ENCODE peak calls at places on chromosomes 6 and 20, in nine cellular contexts. D is H1, U is esophagus muscularis mucosa, C is body of pancreas, J is right lobe of liver, S is breast epithelium, O is sigmoid colon, Y is uterus, Q is K562. K is an unnamed sample. For H3K36me3, the result is how much of the 10 kb centered on the place peaks cover.

GRCh38 chr6:28543671-28544131 is 18.0 kb downstream of the GPX5 start:
- DNase-seq in D (no peak), U (no peak), C (no peak), J (no peak), S (no peak), O (no peak), Y (peak), Q (no peak), K (no peak)

GRCh38 chr20:3161316-3162079 is 1.8 kb upstream of the FASTKD5 start:
- DNase-seq in D (no peak), U (no peak), C (no peak), J (peak), S (no peak), O (no peak), Y (no peak), Q (no peak), K (no peak)

GRCh38 chr6:1313755-1314503 is 2.0 kb downstream of the FOXQ1 start:
- DNase-seq in D (no peak), U (no peak), C (peak), J (peak), S (no peak), O (no peak), Y (no peak), Q (no peak), K (no peak)

GRCh38 chr6:11918739-11919605 is 93.1 kb upstream of the HIVEP1 start:
- DNase-seq in D (no peak), U (no peak), C (no peak), J (no peak), S (no peak), O (no peak), Y (no peak), Q (peak), K (no peak)

GRCh38 chr6:4441981-4442434 is 306.6 kb upstream of the ECI2 start:
- DNase-seq in D (no peak), U (peak), C (no peak), J (no peak), S (no peak), O (no peak), Y (no peak), Q (no peak), K (no peak)

GRCh38 chr20:43955244-43956191 is 40.9 kb downstream of the TOX2 start:
- DNase-seq in D (no peak), U (no peak), C (peak), J (no peak), S (no peak), O (no peak), Y (no peak), Q (peak), K (no peak)

GRCh38 chr6:113352029-113352801 is 504.9 kb upstream of the MARCKS start:
- DNase-seq in D (no peak), U (no peak), C (peak), J (no peak), S (no peak), O (no peak), Y (no peak), Q (no peak), K (no peak)

GRCh38 chr6:151493495-151494234 is at the start of gene CCDC170:
- DNase-seq in D (no peak), U (no peak), C (peak), J (peak), S (peak), O (no peak), Y (no peak), Q (no peak), K (peak)

GRCh38 chr20:61881861-61882260 is 183.8 kb downstream of the TAF4 start:
- DNase-seq in D (no peak), U (no peak), C (no peak), J (no peak), S (no peak), O (no peak), Y (no peak), Q (no peak), K (no peak)

GRCh38 chr6:7107578-7108195 is at the start of gene RREB1:
- DNase-seq in D (no peak), U (no peak), C (peak), J (peak), S (peak), O (peak), Y (peak), Q (peak), K (peak)

GRCh38 chr20:61114776-61115175 is 137.3 kb upstream of the CDH4 start:
- DNase-seq in D (no peak), U (no peak), C (no peak), J (no peak), S (no peak), O (no peak), Y (no peak), Q (no peak), K (no peak)

GRCh38 chr6:129015721-129016120 is 132.8 kb downstream of the LAMA2 start:
- DNase-seq in D (no peak), U (no peak), C (no peak), J (no peak), S (no peak), O (no peak), Y (no peak), Q (no peak), K (no peak)

GRCh38 chr20:61434361-61434781 is 182.3 kb downstream of the CDH4 start:
- DNase-seq in D (no peak), U (no peak), C (no peak), J (no peak), S (no peak), O (no peak), Y (no peak), Q (no peak), K (no peak)

GRCh38 chr20:62617711-62618483 is 24.4 kb upstream of the SLCO4A1 start:
- DNase-seq in D (no peak), U (no peak), C (peak), J (peak), S (no peak), O (peak), Y (peak), Q (no peak), K (peak)

GRCh38 chr20:43954704-43955243 is 40.1 kb downstream of the TOX2 start:
- DNase-seq in D (no peak), U (no peak), C (no peak), J (no peak), S (no peak), O (no peak), Y (no peak), Q (no peak), K (no peak)

GRCh38 chr6:151658091-151658490 is 149.4 kb upstream of the ESR1 start:
- DNase-seq in D (no peak), U (no peak), C (no peak), J (no peak), S (no peak), O (no peak), Y (no peak), Q (no peak), K (no peak)

GRCh38 chr6:108566406-108566805 is 5.7 kb downstream of the FOXO3 start:
- DNase-seq in D (no peak), U (no peak), C (peak), J (no peak), S (no peak), O (no peak), Y (no peak), Q (no peak), K (no peak)

GRCh38 chr6:2817778-2818443 is 23.8 kb downstream of the SERPINB1 start:
- DNase-seq in D (no peak), U (no peak), C (no peak), J (no peak), S (no peak), O (no peak), Y (no peak), Q (no peak), K (no peak)

DNA sequence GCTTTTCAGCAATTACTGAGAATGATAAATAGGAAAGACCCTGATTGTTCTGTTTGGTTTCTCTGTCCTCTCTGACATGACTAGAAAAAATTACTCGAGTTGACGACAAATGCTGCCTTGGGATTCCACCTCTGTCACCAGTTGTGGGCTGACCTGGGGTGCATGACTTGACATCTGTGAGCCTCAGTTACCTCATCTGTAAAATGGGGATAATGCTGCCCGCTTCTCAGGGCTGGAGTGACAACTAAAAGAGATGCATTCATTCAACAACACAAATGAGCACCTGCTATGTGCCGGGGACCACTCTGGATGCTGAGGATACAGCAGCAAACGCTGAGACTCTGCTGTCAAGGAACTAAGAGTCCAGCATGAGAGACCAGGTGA is 94.8 kb downstream of the NFATC2 start:
- DNase-seq in D (no peak), U (no peak), C (no peak), J (no peak), S (no peak), O (no peak), Y (no peak), Q (no peak), K (no peak)
- H3K36me3 ChIP-seq in D (under half), U (under half), C (under half), J (under half), S (under half), O (under half), Y (under half), Q (under half), K (under half)

GRCh38 chr20:34190679-34191090 is 50.5 kb upstream of the ASIP start:
- DNase-seq in D (peak), U (peak), C (peak), J (peak), S (peak), O (peak), Y (peak), Q (peak), K (peak)
- TF ChIP-seq CTCF in D (peak), U (peak), C (peak), J (peak), S (peak), O (peak), Y (peak), Q (peak), K (peak)

GRCh38 chr6:15248451-15249370 is 2.8 kb downstream of the JARID2 start:
- DNase-seq in D (peak), U (peak), C (peak), J (peak), S (peak), O (peak), Y (peak), Q (peak), K (peak)
- TF ChIP-seq POLR2A in D (no peak), U (peak), C (peak), J (no peak), S (no peak), O (no peak), Y (peak), Q (peak), K (peak)

GRCh38 chr6:79984261-79984660 is 20.2 kb upstream of the TTK start:
- DNase-seq in D (no peak), U (no peak), C (no peak), J (no peak), S (no peak), O (no peak), Y (no peak), Q (no peak), K (no peak)

GRCh38 chr6:79985128-79985527 is 19.3 kb upstream of the TTK start:
- DNase-seq in D (no peak), U (no peak), C (no peak), J (no peak), S (no peak), O (no peak), Y (no peak), Q (no peak), K (no peak)

DNA sequence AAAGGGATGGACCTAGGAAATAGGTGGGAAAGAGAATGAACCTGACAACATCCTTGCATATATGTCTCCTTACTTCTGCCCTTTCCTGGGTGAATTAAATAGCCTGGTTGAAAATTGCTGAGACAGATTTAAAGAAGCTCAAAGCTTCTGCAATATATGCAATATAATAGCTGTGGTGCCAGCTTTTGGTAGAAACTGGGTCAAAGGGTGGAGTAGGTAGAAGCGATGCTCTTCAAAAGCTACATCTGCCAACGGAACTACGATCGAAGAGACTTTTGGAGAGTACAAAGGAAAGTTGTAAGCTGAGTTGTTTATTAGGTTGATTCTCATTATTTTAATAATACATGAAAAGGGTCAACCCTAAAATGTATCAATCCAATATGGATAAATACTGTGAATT is 22.8 kb upstream of the TTK start:
- DNase-seq in D (no peak), U (no peak), C (no peak), J (no peak), S (no peak), O (no peak), Y (no peak), Q (no peak), K (no peak)
- H3K36me3 ChIP-seq in D (under half), U (under half), C (under half), J (under half), S (under half), O (under half), Y (under half), Q (under half), K (under half)

GRCh38 chr20:51043811-51044210 is 20.9 kb upstream of the KCNG1 start:
- DNase-seq in D (no peak), U (no peak), C (no peak), J (no peak), S (peak), O (no peak), Y (no peak), Q (no peak), K (no peak)

GRCh38 chr20:51042064-51042463 is 19.2 kb upstream of the KCNG1 start:
- DNase-seq in D (no peak), U (no peak), C (no peak), J (no peak), S (peak), O (no peak), Y (no peak), Q (no peak), K (no peak)

GRCh38 chr20:51046021-51046985 is 23.4 kb upstream of the KCNG1 start:
- DNase-seq in D (no peak), U (no peak), C (no peak), J (no peak), S (peak), O (no peak), Y (no peak), Q (no peak), K (no peak)

GRCh38 chr20:51044796-51045195 is 21.9 kb upstream of the KCNG1 start:
- DNase-seq in D (no peak), U (no peak), C (no peak), J (no peak), S (peak), O (no peak), Y (no peak), Q (no peak), K (no peak)

GRCh38 chr20:51042657-51043247 is 19.8 kb upstream of the KCNG1 start:
- DNase-seq in D (no peak), U (no peak), C (no peak), J (no peak), S (peak), O (no peak), Y (no peak), Q (no peak), K (no peak)
- TF ChIP-seq CTCF in D (peak), U (no peak), C (no peak), J (no peak), S (no peak), O (no peak), Y (no peak), Q (peak), K (no peak)

GRCh38 chr20:56391596-56392281 is at the start of gene AURKA:
- DNase-seq in D (no peak), U (peak), C (no peak), J (no peak), S (no peak), O (no peak), Y (no peak), Q (no peak), K (no peak)
- TF ChIP-seq POLR2A in D (no peak), U (no peak), C (no peak), J (no peak), S (no peak), O (no peak), Y (no peak), Q (peak), K (no peak)

GRCh38 chr6:13302291-13302690 is 26.0 kb downstream of the TBC1D7 start:
- DNase-seq in D (no peak), U (peak), C (no peak), J (no peak), S (no peak), O (no peak), Y (no peak), Q (no peak), K (no peak)
- H3K36me3 ChIP-seq in D (half or more), U (under half), C (under half), J (under half), S (under half), O (under half), Y (under half), Q (half or more), K (half or more)

GRCh38 chr6:111799576-111800467 is 73.4 kb downstream of the FYN start:
- DNase-seq in D (no peak), U (no peak), C (no peak), J (no peak), S (no peak), O (no peak), Y (no peak), Q (no peak), K (no peak)
- TF ChIP-seq CTCF in D (no peak), U (no peak), C (no peak), J (no peak), S (no peak), O (no peak), Y (no peak), Q (peak), K (no peak)

GRCh38 chr20:58650181-58650775 is 805 bp upstream of the STX16 start:
- DNase-seq in D (no peak), U (peak), C (no peak), J (peak), S (no peak), O (peak), Y (no peak), Q (no peak), K (peak)

GRCh38 chr20:58651823-58652605 is 931 bp downstream of the STX16 start:
- DNase-seq in D (peak), U (peak), C (peak), J (peak), S (no peak), O (peak), Y (no peak), Q (peak), K (peak)

GRCh38 chr20:58651548-58651822 is 402 bp downstream of the STX16 start:
- DNase-seq in D (no peak), U (no peak), C (no peak), J (no peak), S (no peak), O (no peak), Y (peak), Q (no peak), K (no peak)

GRCh38 chr20:58649288-58650180 is 1.5 kb upstream of the STX16 start:
- DNase-seq in D (no peak), U (peak), C (no peak), J (peak), S (no peak), O (peak), Y (no peak), Q (no peak), K (peak)

DNA sequence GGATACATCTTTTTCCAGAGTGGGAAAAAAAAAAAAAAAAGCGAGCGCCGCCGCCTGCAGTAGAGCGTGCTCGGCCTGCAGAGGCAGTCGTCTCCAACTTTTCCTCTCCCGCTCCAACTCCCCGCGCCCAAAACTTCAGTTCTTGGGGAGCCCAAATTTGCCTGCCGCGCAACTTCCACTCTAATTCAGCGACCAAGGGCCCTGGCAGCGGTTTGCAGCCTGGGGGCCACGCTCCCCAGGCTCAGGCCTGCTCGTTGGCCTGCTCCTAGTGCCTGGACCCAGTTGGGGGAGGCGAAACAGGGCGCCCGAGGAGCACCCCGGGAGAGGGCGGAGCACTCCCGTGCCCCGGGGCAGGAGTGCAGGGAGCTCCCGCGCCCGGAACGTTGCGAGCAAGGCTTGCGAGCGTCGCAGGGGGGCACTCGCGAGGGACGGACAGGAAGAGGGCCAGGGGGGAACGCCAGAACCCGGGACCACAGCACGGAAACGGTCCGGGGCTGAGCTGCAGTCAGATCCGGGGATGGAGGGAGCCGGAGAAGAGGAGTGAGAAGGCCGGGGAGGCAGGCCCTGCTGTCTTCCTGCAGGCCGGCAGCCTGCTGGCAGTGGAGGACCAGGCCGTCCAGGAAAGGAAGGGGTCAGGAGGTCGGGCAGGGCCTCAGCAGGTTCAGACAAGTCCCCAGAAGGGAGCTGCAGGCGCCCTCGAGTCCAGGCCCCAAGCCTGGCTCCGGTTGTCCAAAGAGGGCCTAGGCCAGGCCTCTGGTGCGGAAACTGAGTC is at the start of gene STX16:
- DNase-seq in D (peak), U (peak), C (peak), J (peak), S (peak), O (peak), Y (peak), Q (peak), K (peak)
- TF ChIP-seq POLR2A in D (peak), U (peak), C (peak), J (peak), S (peak), O (peak), Y (peak), Q (peak), K (peak)

K was measured in heart left ventricle.